ENCODE peak calls at places on chromosomes 7 and 10, in ten cellular contexts. S is IMR-90; W is heart right ventricle; Y is spleen; E is neuronal stem cell; P is hepatocyte; T is left ventricle myocardium inferior; N is K562; U is CD8-positive, alpha-beta T cell; X is uterus. Z is an unnamed sample.

GRCh38 chr10:59324597-59324996 is 37.8 kb downstream of the FAM13C start:
- DNase-seq in S (peak; percentile 6), W (no peak), Y (no peak), E (no peak), P (no peak), T (no peak), N (no peak), U (no peak), X (no peak), Z (no peak)

GRCh38 chr10:108230478-108231170 is 1066.1 kb upstream of the SORCS1 start:
- DNase-seq in S (no peak), W (no peak), Y (no peak), E (no peak), P (no peak), T (no peak), N (no peak), U (no peak), X (no peak), Z (no peak)

GRCh38 chr10:3775671-3776551 is 9.1 kb downstream of the KLF6 start:
- DNase-seq in S (peak; percentile 67), W (no peak), Y (peak; percentile 82), E (no peak), P (peak; percentile 70), T (no peak), N (no peak), U (no peak), X (no peak), Z (no peak)

GRCh38 chr10:110616493-110617033 is 27.6 kb upstream of the RBM20 start:
- DNase-seq in S (no peak), W (no peak), Y (no peak), E (no peak), P (no peak), T (no peak), N (peak; percentile 81), U (no peak), X (no peak), Z (no peak)

GRCh38 chr7:36639826-36640225 is 84.5 kb downstream of the AOAH start:
- DNase-seq in S (no peak), W (no peak), Y (peak; percentile 87), E (no peak), P (no peak), T (no peak), N (no peak), U (peak; percentile 61), X (no peak), Z (peak; percentile 4)

GRCh38 chr7:17302575-17303142 is 4.2 kb downstream of the AHR start:
- DNase-seq in S (peak; percentile 18), W (no peak), Y (no peak), E (no peak), P (peak; percentile 23), T (no peak), N (no peak), U (no peak), X (no peak), Z (no peak)

GRCh38 chr10:9608592-9608991 is 1409.1 kb upstream of the CELF2 start:
- DNase-seq in S (peak; percentile 50), W (no peak), Y (no peak), E (no peak), P (peak; percentile 32), T (no peak), N (no peak), U (no peak), X (no peak), Z (no peak)

GRCh38 chr10:46096909-46097575 is 51.0 kb upstream of the MSMB start:
- DNase-seq in S (no peak), W (no peak), Y (peak; percentile 78), E (no peak), P (no peak), T (no peak), N (no peak), U (no peak), X (no peak), Z (no peak)

GRCh38 chr7:42831953-42832522 is 79.8 kb downstream of the C7orf25 start:
- DNase-seq in S (no peak), W (no peak), Y (no peak), E (no peak), P (no peak), T (no peak), N (no peak), U (no peak), X (no peak), Z (no peak)
- H3K27me3 ChIP-seq in S (peaks cover 11% of the 10 kb centered on the region), W (no peaks in the 10 kb centered on the region), Y (no peaks in the 10 kb centered on the region), E (no peaks in the 10 kb centered on the region), P (peaks cover 3% of the 10 kb centered on the region), T (peaks cover 16% of the 10 kb centered on the region), N (no peaks in the 10 kb centered on the region), U (peaks cover 2% of the 10 kb centered on the region), X (no peaks in the 10 kb centered on the region), Z (no peaks in the 10 kb centered on the region)

DNA sequence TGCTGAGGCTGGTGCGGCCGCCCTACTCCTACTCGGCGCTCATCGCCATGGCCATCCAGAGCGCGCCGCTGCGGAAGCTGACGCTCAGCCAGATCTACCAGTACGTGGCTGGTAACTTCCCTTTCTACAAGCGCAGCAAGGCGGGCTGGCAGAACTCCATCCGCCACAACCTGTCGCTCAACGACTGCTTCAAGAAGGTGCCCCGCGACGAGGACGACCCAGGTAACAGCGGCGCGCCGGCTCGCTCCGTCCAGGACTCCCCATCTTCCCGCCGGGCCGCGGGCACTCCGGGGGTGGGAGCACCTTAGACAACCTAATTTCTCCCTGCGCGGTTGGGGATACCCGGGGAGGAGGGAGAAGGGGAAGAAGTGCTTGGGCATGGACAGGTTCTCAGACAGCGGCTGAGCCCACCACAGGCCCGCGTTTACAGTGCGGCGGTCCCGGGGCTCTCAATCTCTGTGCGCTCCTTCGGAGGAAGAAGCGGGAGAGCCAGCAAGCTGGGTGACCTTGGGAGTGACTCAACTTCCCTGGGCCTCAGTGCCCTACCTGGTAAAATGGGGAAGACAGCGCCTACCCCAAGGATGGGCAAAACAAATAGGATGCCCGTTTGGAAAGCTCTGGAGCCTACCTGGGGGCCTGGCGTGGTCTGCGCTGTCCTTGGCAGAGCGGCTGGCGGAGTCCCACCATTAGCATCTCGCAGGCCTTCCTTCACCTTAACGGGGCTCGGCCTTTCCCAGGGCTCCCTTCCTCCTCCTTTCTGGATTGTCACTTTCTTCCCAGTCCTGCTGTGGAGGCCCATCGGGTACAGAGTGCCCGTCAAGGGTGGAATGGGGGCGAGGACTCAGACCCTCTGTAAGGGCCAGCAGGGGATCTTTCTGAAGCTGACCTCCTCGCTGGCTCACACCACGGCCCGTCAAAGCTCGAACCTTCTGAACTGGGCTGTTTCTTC is 852 bp downstream of the FOXI2 start:
- DNase-seq in S (no peak), W (no peak), Y (no peak), E (no peak), P (peak; percentile 10), T (no peak), N (no peak), U (no peak), X (no peak), Z (no peak)
- H3K27me3 ChIP-seq in S (peaks cover 6% of the 10 kb centered on the region), W (peaks cover 22% of the 10 kb centered on the region), Y (peaks cover 46% of the 10 kb centered on the region), E (peaks cover 75% of the 10 kb centered on the region), P (peaks cover 85% of the 10 kb centered on the region), T (peaks cover 92% of the 10 kb centered on the region), N (no peaks in the 10 kb centered on the region), U (no peaks in the 10 kb centered on the region), X (peaks cover 33% of the 10 kb centered on the region), Z (peaks cover under 1% of the 10 kb centered on the region)

GRCh38 chr7:25305831-25306230 is 77.5 kb upstream of the NPVF start:
- DNase-seq in S (no peak), W (no peak), Y (no peak), E (no peak), P (no peak), T (no peak), N (no peak), U (no peak), X (no peak), Z (no peak)
- H3K27me3 ChIP-seq in S (no peaks in the 10 kb centered on the region), W (peaks cover 4% of the 10 kb centered on the region), Y (no peaks in the 10 kb centered on the region), E (no peaks in the 10 kb centered on the region), P (no peaks in the 10 kb centered on the region), T (no peaks in the 10 kb centered on the region), N (no peaks in the 10 kb centered on the region), U (peaks cover 4% of the 10 kb centered on the region), X (no peaks in the 10 kb centered on the region), Z (no peaks in the 10 kb centered on the region)

DNA sequence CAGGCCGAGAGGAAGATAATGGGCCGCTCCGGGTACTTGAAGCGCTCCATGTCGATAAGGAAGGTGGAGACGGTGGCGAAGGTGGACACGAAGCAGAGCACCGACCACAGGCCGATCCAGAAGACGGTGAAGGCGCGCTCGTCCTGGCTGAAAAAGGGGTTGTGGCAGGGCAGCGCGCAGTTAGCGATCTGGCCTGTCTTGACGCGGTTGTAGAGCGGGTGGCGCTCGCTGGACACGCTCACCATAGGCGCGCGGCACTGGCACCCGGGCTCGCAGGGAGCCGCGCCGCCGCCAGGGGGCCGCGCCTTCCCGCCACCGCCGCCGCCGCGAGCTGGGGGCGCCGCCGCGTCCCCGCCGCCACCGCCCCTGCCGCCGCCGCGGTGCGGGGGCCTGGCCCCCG is 1.6 kb downstream of the FZD8 start:
- DNase-seq in S (peak; percentile 76), W (peak; percentile 72), Y (peak; percentile 87), E (peak; percentile 63), P (peak; percentile 87), T (peak; percentile 69), N (peak; percentile 54), U (no peak), X (peak; percentile 45), Z (peak; percentile 1)
- H3K27me3 ChIP-seq in S (peaks cover 2% of the 10 kb centered on the region), W (no peaks in the 10 kb centered on the region), Y (no peaks in the 10 kb centered on the region), E (peaks cover 76% of the 10 kb centered on the region), P (peaks cover 37% of the 10 kb centered on the region), T (no peaks in the 10 kb centered on the region), N (peaks cover 20% of the 10 kb centered on the region), U (peaks cover 9% of the 10 kb centered on the region), X (no peaks in the 10 kb centered on the region), Z (no peaks in the 10 kb centered on the region)

GRCh38 chr7:27145884-27146401 is 1.6 kb downstream of the HOXA6 start:
- DNase-seq in S (no peak), W (no peak), Y (no peak), E (no peak), P (no peak), T (no peak), N (no peak), U (no peak), X (peak; percentile 24), Z (no peak)
- H3K27me3 ChIP-seq in S (no peaks in the 10 kb centered on the region), W (peaks cover 65% of the 10 kb centered on the region), Y (peaks cover 56% of the 10 kb centered on the region), E (peaks cover 99% of the 10 kb centered on the region), P (peaks cover 96% of the 10 kb centered on the region), T (peaks cover 100% of the 10 kb centered on the region), N (peaks cover 87% of the 10 kb centered on the region), U (peaks cover 33% of the 10 kb centered on the region), X (no peaks in the 10 kb centered on the region), Z (peaks cover 49% of the 10 kb centered on the region)

GRCh38 chr7:128915841-128916642 is 5.5 kb upstream of the KCP start:
- DNase-seq in S (no peak), W (no peak), Y (peak; percentile 68), E (no peak), P (no peak), T (no peak), N (no peak), U (no peak), X (no peak), Z (no peak)
- H3K27me3 ChIP-seq in S (peaks cover 80% of the 10 kb centered on the region), W (peaks cover 5% of the 10 kb centered on the region), Y (peaks cover 27% of the 10 kb centered on the region), E (peaks cover 84% of the 10 kb centered on the region), P (peaks cover 69% of the 10 kb centered on the region), T (peaks cover 86% of the 10 kb centered on the region), N (peaks cover 79% of the 10 kb centered on the region), U (no peaks in the 10 kb centered on the region), X (no peaks in the 10 kb centered on the region), Z (peaks cover 14% of the 10 kb centered on the region)

Z was measured in effector memory CD4-positive, alpha-beta T cell.